ENCODE peak calls at places on chromosome 3, in four cellular contexts. Z is ureter; M is GDM1; U is stimulated activated CD8-positive, alpha-beta memory T cell treated with anti-CD3 and anti-CD28 coated beads, Interleukin-4, amount 100 ng/mL, for 4 hours. K is an unnamed sample.

GRCh38 chr3:124078978-124079911 is 87.3 kb upstream of the ROPN1 start:
- DNase-seq in Z (no peak), M (no peak), U (no peak), K (no peak)

GRCh38 chr3:21783834-21784233 is 32.8 kb upstream of the ZNF385D start:
- DNase-seq in Z (no peak), M (no peak), U (no peak), K (no peak)

GRCh38 chr3:58009749-58010535 is 1.7 kb downstream of the FLNB start:
- DNase-seq in Z (peak), M (no peak), U (no peak), K (peak)

GRCh38 chr3:96869316-96869715 is 54.9 kb downstream of the EPHA6 start:
- DNase-seq in Z (no peak), M (no peak), U (no peak), K (no peak)

GRCh38 chr3:25483456-25483855 is 55.4 kb downstream of the RARB start:
- DNase-seq in Z (no peak), M (no peak), U (no peak), K (no peak)

GRCh38 chr3:8559351-8559750 is 57.7 kb downstream of the LMCD1 start:
- DNase-seq in Z (no peak), M (no peak), U (no peak), K (no peak)

GRCh38 chr3:62817678-62818077 is 57.5 kb downstream of the CADPS start:
- DNase-seq in Z (no peak), M (no peak), U (no peak), K (no peak)

GRCh38 chr3:72698154-72698917 is 149.9 kb downstream of the SHQ1 start:
- DNase-seq in Z (no peak), M (no peak), U (no peak), K (no peak)

GRCh38 chr3:122268257-122269024 is 56.6 kb upstream of the CSTA start:
- DNase-seq in Z (no peak), M (no peak), U (no peak), K (no peak)

GRCh38 chr3:144843099-144843498 is 871.5 kb downstream of the DIPK2A start:
- DNase-seq in Z (no peak), M (no peak), U (no peak), K (no peak)

GRCh38 chr3:46982581-46982980 is 3.1 kb downstream of the NBEAL2 start:
- DNase-seq in Z (no peak), M (no peak), U (no peak), K (no peak)

GRCh38 chr3:168865022-168865551 is 769.4 kb upstream of the GOLIM4 start:
- DNase-seq in Z (no peak), M (no peak), U (no peak), K (no peak)

GRCh38 chr3:39548282-39548681 is 80.8 kb downstream of the MOBP start:
- DNase-seq in Z (no peak), M (no peak), U (no peak), K (no peak)